ENCODE peak calls at places on chromosome 13, in ten cellular contexts. One of them, this sample, is unnamed.
A peak's percentile ranks its signal among the peaks of the same experiment; 100 is the strongest.

GRCh38 chr13:103272770-103273169 is 206.6 kb upstream of the SLC10A2 start:
- DNase-seq in stomach: no peak
- DNase-seq in suprapubic skin: no peak
- DNase-seq in lower leg skin: no peak
- DNase-seq in ovary: no peak
- DNase-seq in right lobe of liver: no peak
- DNase-seq in IMR-90: peak; percentile 4
- DNase-seq in heart left ventricle: no peak
- DNase-seq in uterus: no peak
- DNase-seq in transverse colon: no peak
- DNase-seq in this sample: no peak

GRCh38 chr13:42875448-42876269 is 94.3 kb downstream of the FAM216B start:
- DNase-seq in stomach: no peak
- DNase-seq in suprapubic skin: no peak
- DNase-seq in lower leg skin: no peak
- DNase-seq in ovary: peak; percentile 61
- DNase-seq in right lobe of liver: no peak
- DNase-seq in IMR-90: peak; percentile 54
- DNase-seq in heart left ventricle: no peak
- DNase-seq in uterus: no peak
- DNase-seq in transverse colon: no peak
- DNase-seq in this sample: no peak

GRCh38 chr13:46526763-46527162 is 26.2 kb upstream of the LRCH1 start:
- DNase-seq in stomach: no peak
- DNase-seq in suprapubic skin: no peak
- DNase-seq in lower leg skin: no peak
- DNase-seq in ovary: no peak
- DNase-seq in right lobe of liver: no peak
- DNase-seq in IMR-90: no peak
- DNase-seq in heart left ventricle: no peak
- DNase-seq in uterus: no peak
- DNase-seq in transverse colon: no peak
- DNase-seq in this sample: no peak

GRCh38 chr13:97328222-97328790 is 105.7 kb upstream of the RAP2A start:
- DNase-seq in stomach: no peak
- DNase-seq in suprapubic skin: no peak
- DNase-seq in lower leg skin: no peak
- DNase-seq in ovary: no peak
- DNase-seq in right lobe of liver: no peak
- DNase-seq in IMR-90: peak; percentile 86
- DNase-seq in heart left ventricle: no peak
- DNase-seq in uterus: no peak
- DNase-seq in transverse colon: no peak
- DNase-seq in this sample: peak; percentile 48

GRCh38 chr13:27789495-27790303 is 2.6 kb upstream of the GSX1 start:
- DNase-seq in stomach: no peak
- DNase-seq in suprapubic skin: no peak
- DNase-seq in lower leg skin: peak; percentile 82
- DNase-seq in ovary: no peak
- DNase-seq in right lobe of liver: no peak
- DNase-seq in IMR-90: no peak
- DNase-seq in heart left ventricle: no peak
- DNase-seq in uterus: no peak
- DNase-seq in transverse colon: no peak
- DNase-seq in this sample: no peak

GRCh38 chr13:39244561-39245230 is 206.4 kb downstream of the NHLRC3 start:
- DNase-seq in stomach: no peak
- DNase-seq in suprapubic skin: no peak
- DNase-seq in lower leg skin: no peak
- DNase-seq in ovary: no peak
- DNase-seq in right lobe of liver: no peak
- DNase-seq in IMR-90: no peak
- DNase-seq in heart left ventricle: no peak
- DNase-seq in uterus: no peak
- DNase-seq in transverse colon: no peak
- DNase-seq in this sample: no peak

GRCh38 chr13:86882107-86882506 is 789.1 kb upstream of the SLITRK5 start:
- DNase-seq in stomach: no peak
- DNase-seq in suprapubic skin: no peak
- DNase-seq in lower leg skin: no peak
- DNase-seq in ovary: no peak
- DNase-seq in right lobe of liver: no peak
- DNase-seq in IMR-90: no peak
- DNase-seq in heart left ventricle: no peak
- DNase-seq in uterus: no peak
- DNase-seq in transverse colon: no peak
- DNase-seq in this sample: no peak

GRCh38 chr13:31207630-31208549 is 8.1 kb downstream of the B3GLCT start:
- DNase-seq in stomach: no peak
- DNase-seq in suprapubic skin: no peak
- DNase-seq in lower leg skin: no peak
- DNase-seq in ovary: peak; percentile 63
- DNase-seq in right lobe of liver: no peak
- DNase-seq in IMR-90: peak; percentile 73
- DNase-seq in heart left ventricle: no peak
- DNase-seq in uterus: peak; percentile 70
- DNase-seq in transverse colon: no peak
- DNase-seq in this sample: no peak

GRCh38 chr13:90084684-90085290 is 1262.7 kb upstream of the MIR17HG start:
- DNase-seq in stomach: no peak
- DNase-seq in suprapubic skin: no peak
- DNase-seq in lower leg skin: no peak
- DNase-seq in ovary: no peak
- DNase-seq in right lobe of liver: no peak
- DNase-seq in IMR-90: no peak
- DNase-seq in heart left ventricle: no peak
- DNase-seq in uterus: no peak
- DNase-seq in transverse colon: no peak
- DNase-seq in this sample: no peak

GRCh38 chr13:113187905-113188595 is 20.4 kb downstream of the PCID2 start:
- DNase-seq in stomach: no peak
- DNase-seq in suprapubic skin: no peak
- DNase-seq in lower leg skin: no peak
- DNase-seq in ovary: no peak
- DNase-seq in right lobe of liver: no peak
- DNase-seq in IMR-90: peak; percentile 33
- DNase-seq in heart left ventricle: no peak
- DNase-seq in uterus: no peak
- DNase-seq in transverse colon: no peak
- DNase-seq in this sample: no peak

GRCh38 chr13:113183450-113184129 is 24.9 kb downstream of the PCID2 start:
- DNase-seq in stomach: no peak
- DNase-seq in suprapubic skin: no peak
- DNase-seq in lower leg skin: no peak
- DNase-seq in ovary: no peak
- DNase-seq in right lobe of liver: no peak
- DNase-seq in IMR-90: no peak
- DNase-seq in heart left ventricle: no peak
- DNase-seq in uterus: no peak
- DNase-seq in transverse colon: no peak
- DNase-seq in this sample: no peak

GRCh38 chr13:113186061-113186900 is 22.2 kb downstream of the PCID2 start:
- DNase-seq in stomach: no peak
- DNase-seq in suprapubic skin: no peak
- DNase-seq in lower leg skin: no peak
- DNase-seq in ovary: no peak
- DNase-seq in right lobe of liver: no peak
- DNase-seq in IMR-90: no peak
- DNase-seq in heart left ventricle: no peak
- DNase-seq in uterus: no peak
- DNase-seq in transverse colon: no peak
- DNase-seq in this sample: no peak

GRCh38 chr13:113184568-113185440 is 23.7 kb downstream of the PCID2 start:
- DNase-seq in stomach: no peak
- DNase-seq in suprapubic skin: no peak
- DNase-seq in lower leg skin: no peak
- DNase-seq in ovary: no peak
- DNase-seq in right lobe of liver: no peak
- DNase-seq in IMR-90: no peak
- DNase-seq in heart left ventricle: no peak
- DNase-seq in uterus: no peak
- DNase-seq in transverse colon: no peak
- DNase-seq in this sample: no peak

GRCh38 chr13:113187263-113187669 is 21.2 kb downstream of the PCID2 start:
- DNase-seq in stomach: peak; percentile 72
- DNase-seq in suprapubic skin: peak; percentile 94
- DNase-seq in lower leg skin: peak; percentile 97
- DNase-seq in ovary: no peak
- DNase-seq in right lobe of liver: no peak
- DNase-seq in IMR-90: peak; percentile 100
- DNase-seq in heart left ventricle: peak; percentile 89
- DNase-seq in uterus: peak; percentile 61
- DNase-seq in transverse colon: peak; percentile 51
- DNase-seq in this sample: peak; percentile 96
- TF ChIP-seq POLR2A in stomach: no peak
- TF ChIP-seq POLR2A in suprapubic skin: no peak
- TF ChIP-seq POLR2A in lower leg skin: no peak
- TF ChIP-seq POLR2A in ovary: no peak
- TF ChIP-seq POLR2A in right lobe of liver: no peak
- TF ChIP-seq POLR2A in IMR-90: peak; percentile 62
- TF ChIP-seq POLR2A in heart left ventricle: no peak
- TF ChIP-seq POLR2A in uterus: no peak
- TF ChIP-seq POLR2A in transverse colon: no peak
- TF ChIP-seq POLR2A in this sample: peak; percentile 35

GRCh38 chr13:33193428-33193974 is 92.1 kb downstream of the STARD13 start:
- DNase-seq in stomach: no peak
- DNase-seq in suprapubic skin: no peak
- DNase-seq in lower leg skin: no peak
- DNase-seq in ovary: no peak
- DNase-seq in right lobe of liver: no peak
- DNase-seq in IMR-90: no peak
- DNase-seq in heart left ventricle: no peak
- DNase-seq in uterus: no peak
- DNase-seq in transverse colon: no peak
- DNase-seq in this sample: no peak

GRCh38 chr13:33197551-33197971 is 88.0 kb downstream of the STARD13 start:
- DNase-seq in stomach: no peak
- DNase-seq in suprapubic skin: no peak
- DNase-seq in lower leg skin: no peak
- DNase-seq in ovary: no peak
- DNase-seq in right lobe of liver: no peak
- DNase-seq in IMR-90: no peak
- DNase-seq in heart left ventricle: no peak
- DNase-seq in uterus: no peak
- DNase-seq in transverse colon: no peak
- DNase-seq in this sample: no peak

GRCh38 chr13:33191425-33192221 is 93.9 kb downstream of the STARD13 start:
- DNase-seq in stomach: no peak
- DNase-seq in suprapubic skin: no peak
- DNase-seq in lower leg skin: no peak
- DNase-seq in ovary: no peak
- DNase-seq in right lobe of liver: no peak
- DNase-seq in IMR-90: peak; percentile 75
- DNase-seq in heart left ventricle: no peak
- DNase-seq in uterus: no peak
- DNase-seq in transverse colon: no peak
- DNase-seq in this sample: no peak

GRCh38 chr13:33195693-33196464 is 89.7 kb downstream of the STARD13 start:
- DNase-seq in stomach: no peak
- DNase-seq in suprapubic skin: no peak
- DNase-seq in lower leg skin: no peak
- DNase-seq in ovary: no peak
- DNase-seq in right lobe of liver: no peak
- DNase-seq in IMR-90: no peak
- DNase-seq in heart left ventricle: no peak
- DNase-seq in uterus: no peak
- DNase-seq in transverse colon: no peak
- DNase-seq in this sample: no peak

GRCh38 chr13:33194820-33195692 is 90.5 kb downstream of the STARD13 start:
- DNase-seq in stomach: peak; percentile 30
- DNase-seq in suprapubic skin: no peak
- DNase-seq in lower leg skin: no peak
- DNase-seq in ovary: no peak
- DNase-seq in right lobe of liver: no peak
- DNase-seq in IMR-90: peak; percentile 96
- DNase-seq in heart left ventricle: no peak
- DNase-seq in uterus: peak; percentile 35
- DNase-seq in transverse colon: no peak
- DNase-seq in this sample: no peak
- TF ChIP-seq POLR2A in stomach: no peak
- TF ChIP-seq POLR2A in suprapubic skin: no peak
- TF ChIP-seq POLR2A in lower leg skin: no peak
- TF ChIP-seq POLR2A in ovary: no peak
- TF ChIP-seq POLR2A in right lobe of liver: no peak
- TF ChIP-seq POLR2A in IMR-90: no peak
- TF ChIP-seq POLR2A in heart left ventricle: no peak
- TF ChIP-seq POLR2A in uterus: no peak
- TF ChIP-seq POLR2A in transverse colon: no peak
- TF ChIP-seq POLR2A in this sample: no peak

GRCh38 chr13:67230243-67230773 is at the start of gene PCDH9:
- DNase-seq in stomach: peak; percentile 95
- DNase-seq in suprapubic skin: peak; percentile 94
- DNase-seq in lower leg skin: peak; percentile 98
- DNase-seq in ovary: peak; percentile 96
- DNase-seq in right lobe of liver: peak; percentile 93
- DNase-seq in IMR-90: peak; percentile 97
- DNase-seq in heart left ventricle: peak; percentile 96
- DNase-seq in uterus: peak; percentile 96
- DNase-seq in transverse colon: peak; percentile 87
- DNase-seq in this sample: peak; percentile 82
- TF ChIP-seq POLR2A in stomach: no peak
- TF ChIP-seq POLR2A in suprapubic skin: no peak
- TF ChIP-seq POLR2A in lower leg skin: no peak
- TF ChIP-seq POLR2A in ovary: peak; percentile 38
- TF ChIP-seq POLR2A in right lobe of liver: peak; percentile 90
- TF ChIP-seq POLR2A in IMR-90: peak; percentile 93
- TF ChIP-seq POLR2A in heart left ventricle: peak; percentile 100
- TF ChIP-seq POLR2A in uterus: peak; percentile 59
- TF ChIP-seq POLR2A in transverse colon: peak; percentile 54
- TF ChIP-seq POLR2A in this sample: peak; percentile 50

GRCh38 chr13:94549241-94550029 is 46.5 kb downstream of the TGDS start:
- DNase-seq in stomach: peak; percentile 86
- DNase-seq in suprapubic skin: peak; percentile 94
- DNase-seq in lower leg skin: peak; percentile 98
- DNase-seq in ovary: peak; percentile 93
- DNase-seq in right lobe of liver: peak; percentile 92
- DNase-seq in IMR-90: peak; percentile 96
- DNase-seq in heart left ventricle: peak; percentile 96
- DNase-seq in uterus: peak; percentile 92
- DNase-seq in transverse colon: peak; percentile 93
- DNase-seq in this sample: peak; percentile 93
- TF ChIP-seq POLR2A in stomach: no peak
- TF ChIP-seq POLR2A in suprapubic skin: no peak
- TF ChIP-seq POLR2A in lower leg skin: peak; percentile 24
- TF ChIP-seq POLR2A in ovary: peak; percentile 29
- TF ChIP-seq POLR2A in right lobe of liver: peak; percentile 56
- TF ChIP-seq POLR2A in IMR-90: peak; percentile 17
- TF ChIP-seq POLR2A in heart left ventricle: no peak
- TF ChIP-seq POLR2A in uterus: peak; percentile 39
- TF ChIP-seq POLR2A in transverse colon: peak; percentile 38
- TF ChIP-seq POLR2A in this sample: peak; percentile 53